ENCODE peak calls at places on chromosomes 4 and X, in eight cellular contexts. One of them, this sample, is unnamed.

GRCh38 chr4:121057466-121057911 is 14.8 kb downstream of the NDNF start:
- DNase-seq in activated CD4-positive, alpha-beta T cell treated with anti-CD3 and anti-CD28 coated beads, Interleukin-2, amount 50 U/mL, for 48 hours: no peak
- DNase-seq in posterior cingulate gyrus: no peak
- DNase-seq in RKO: no peak
- DNase-seq in mammary epithelial cell: no peak
- DNase-seq in dermis blood vessel endothelial cell: no peak
- DNase-seq in lung: no peak
- DNase-seq in heart right ventricle: peak; percentile 43
- DNase-seq in this sample: no peak

GRCh38 chrX:116317409-116317808 is 119.0 kb upstream of the SLC6A14 start:
- DNase-seq in activated CD4-positive, alpha-beta T cell treated with anti-CD3 and anti-CD28 coated beads, Interleukin-2, amount 50 U/mL, for 48 hours: no peak
- DNase-seq in posterior cingulate gyrus: no peak
- DNase-seq in RKO: no peak
- DNase-seq in mammary epithelial cell: peak; percentile 3
- DNase-seq in dermis blood vessel endothelial cell: no peak
- DNase-seq in lung: peak; percentile 56
- DNase-seq in heart right ventricle: peak; percentile 4
- DNase-seq in this sample: peak; percentile 1

GRCh38 chrX:111168314-111168713 is 72.3 kb downstream of the PAK3 start:
- DNase-seq in activated CD4-positive, alpha-beta T cell treated with anti-CD3 and anti-CD28 coated beads, Interleukin-2, amount 50 U/mL, for 48 hours: no peak
- DNase-seq in posterior cingulate gyrus: no peak
- DNase-seq in RKO: peak; percentile 57
- DNase-seq in mammary epithelial cell: peak; percentile 12
- DNase-seq in dermis blood vessel endothelial cell: no peak
- DNase-seq in lung: no peak
- DNase-seq in heart right ventricle: no peak
- DNase-seq in this sample: peak; percentile 9

GRCh38 chr4:6891436-6892170 is 18.0 kb upstream of the TBC1D14 start:
- DNase-seq in activated CD4-positive, alpha-beta T cell treated with anti-CD3 and anti-CD28 coated beads, Interleukin-2, amount 50 U/mL, for 48 hours: no peak
- DNase-seq in posterior cingulate gyrus: no peak
- DNase-seq in RKO: no peak
- DNase-seq in mammary epithelial cell: no peak
- DNase-seq in dermis blood vessel endothelial cell: no peak
- DNase-seq in lung: no peak
- DNase-seq in heart right ventricle: no peak
- DNase-seq in this sample: no peak

GRCh38 chr4:78149737-78150136 is 92.6 kb downstream of the FRAS1 start:
- DNase-seq in activated CD4-positive, alpha-beta T cell treated with anti-CD3 and anti-CD28 coated beads, Interleukin-2, amount 50 U/mL, for 48 hours: no peak
- DNase-seq in posterior cingulate gyrus: no peak
- DNase-seq in RKO: no peak
- DNase-seq in mammary epithelial cell: no peak
- DNase-seq in dermis blood vessel endothelial cell: no peak
- DNase-seq in lung: no peak
- DNase-seq in heart right ventricle: no peak
- DNase-seq in this sample: no peak

GRCh38 chr4:129545599-129546278 is 449.8 kb downstream of the C4orf33 start:
- DNase-seq in activated CD4-positive, alpha-beta T cell treated with anti-CD3 and anti-CD28 coated beads, Interleukin-2, amount 50 U/mL, for 48 hours: no peak
- DNase-seq in posterior cingulate gyrus: no peak
- DNase-seq in RKO: no peak
- DNase-seq in mammary epithelial cell: peak; percentile 29
- DNase-seq in dermis blood vessel endothelial cell: peak; percentile 99
- DNase-seq in lung: peak; percentile 72
- DNase-seq in heart right ventricle: peak; percentile 83
- DNase-seq in this sample: peak; percentile 12

GRCh38 chr4:185265942-185266341 is 56.5 kb downstream of the SNX25 start:
- DNase-seq in activated CD4-positive, alpha-beta T cell treated with anti-CD3 and anti-CD28 coated beads, Interleukin-2, amount 50 U/mL, for 48 hours: no peak
- DNase-seq in posterior cingulate gyrus: no peak
- DNase-seq in RKO: no peak
- DNase-seq in mammary epithelial cell: peak; percentile 35
- DNase-seq in dermis blood vessel endothelial cell: no peak
- DNase-seq in lung: no peak
- DNase-seq in heart right ventricle: no peak
- DNase-seq in this sample: no peak

GRCh38 chrX:43481601-43482000 is 174.5 kb upstream of the MAOA start:
- DNase-seq in activated CD4-positive, alpha-beta T cell treated with anti-CD3 and anti-CD28 coated beads, Interleukin-2, amount 50 U/mL, for 48 hours: no peak
- DNase-seq in posterior cingulate gyrus: no peak
- DNase-seq in RKO: no peak
- DNase-seq in mammary epithelial cell: no peak
- DNase-seq in dermis blood vessel endothelial cell: no peak
- DNase-seq in lung: no peak
- DNase-seq in heart right ventricle: no peak
- DNase-seq in this sample: no peak

GRCh38 chr4:37976513-37976912 is 16.3 kb downstream of the PTTG2 start:
- DNase-seq in activated CD4-positive, alpha-beta T cell treated with anti-CD3 and anti-CD28 coated beads, Interleukin-2, amount 50 U/mL, for 48 hours: no peak
- DNase-seq in posterior cingulate gyrus: no peak
- DNase-seq in RKO: no peak
- DNase-seq in mammary epithelial cell: peak; percentile 27
- DNase-seq in dermis blood vessel endothelial cell: peak; percentile 7
- DNase-seq in lung: no peak
- DNase-seq in heart right ventricle: no peak
- DNase-seq in this sample: no peak

GRCh38 chrX:9144643-9145290 is 110.8 kb upstream of the FAM9B start:
- DNase-seq in activated CD4-positive, alpha-beta T cell treated with anti-CD3 and anti-CD28 coated beads, Interleukin-2, amount 50 U/mL, for 48 hours: no peak
- DNase-seq in posterior cingulate gyrus: no peak
- DNase-seq in RKO: no peak
- DNase-seq in mammary epithelial cell: no peak
- DNase-seq in dermis blood vessel endothelial cell: no peak
- DNase-seq in lung: no peak
- DNase-seq in heart right ventricle: no peak
- DNase-seq in this sample: no peak

GRCh38 chr4:88352062-88352461 is 26.6 kb upstream of the HERC6 start:
- DNase-seq in activated CD4-positive, alpha-beta T cell treated with anti-CD3 and anti-CD28 coated beads, Interleukin-2, amount 50 U/mL, for 48 hours: no peak
- DNase-seq in posterior cingulate gyrus: no peak
- DNase-seq in RKO: no peak
- DNase-seq in mammary epithelial cell: peak; percentile 48
- DNase-seq in dermis blood vessel endothelial cell: no peak
- DNase-seq in lung: no peak
- DNase-seq in heart right ventricle: no peak
- DNase-seq in this sample: no peak

GRCh38 chr4:48109413-48110263 is 24.4 kb downstream of the TXK start:
- DNase-seq in activated CD4-positive, alpha-beta T cell treated with anti-CD3 and anti-CD28 coated beads, Interleukin-2, amount 50 U/mL, for 48 hours: no peak
- DNase-seq in posterior cingulate gyrus: no peak
- DNase-seq in RKO: peak; percentile 57
- DNase-seq in mammary epithelial cell: peak; percentile 54
- DNase-seq in dermis blood vessel endothelial cell: peak; percentile 69
- DNase-seq in lung: no peak
- DNase-seq in heart right ventricle: no peak
- DNase-seq in this sample: peak; percentile 25

GRCh38 chr4:168183717-168184571 is 91.6 kb downstream of the ANXA10 start:
- DNase-seq in activated CD4-positive, alpha-beta T cell treated with anti-CD3 and anti-CD28 coated beads, Interleukin-2, amount 50 U/mL, for 48 hours: no peak
- DNase-seq in posterior cingulate gyrus: no peak
- DNase-seq in RKO: peak; percentile 61
- DNase-seq in mammary epithelial cell: peak; percentile 23
- DNase-seq in dermis blood vessel endothelial cell: peak; percentile 69
- DNase-seq in lung: no peak
- DNase-seq in heart right ventricle: no peak
- DNase-seq in this sample: peak; percentile 5

GRCh38 chrX:101659601-101660063 is at the start of gene ARMCX2:
- DNase-seq in activated CD4-positive, alpha-beta T cell treated with anti-CD3 and anti-CD28 coated beads, Interleukin-2, amount 50 U/mL, for 48 hours: no peak
- DNase-seq in posterior cingulate gyrus: peak; percentile 70
- DNase-seq in RKO: no peak
- DNase-seq in mammary epithelial cell: no peak
- DNase-seq in dermis blood vessel endothelial cell: peak; percentile 57
- DNase-seq in lung: peak; percentile 38
- DNase-seq in heart right ventricle: peak; percentile 57
- DNase-seq in this sample: peak; percentile 81

GRCh38 chrX:13047752-13048151 is 3.3 kb upstream of the FAM9C start:
- DNase-seq in activated CD4-positive, alpha-beta T cell treated with anti-CD3 and anti-CD28 coated beads, Interleukin-2, amount 50 U/mL, for 48 hours: no peak
- DNase-seq in posterior cingulate gyrus: no peak
- DNase-seq in RKO: no peak
- DNase-seq in mammary epithelial cell: no peak
- DNase-seq in dermis blood vessel endothelial cell: no peak
- DNase-seq in lung: no peak
- DNase-seq in heart right ventricle: no peak
- DNase-seq in this sample: no peak

GRCh38 chr4:80538276-80538926 is 202.9 kb downstream of the CFAP299 start:
- DNase-seq in activated CD4-positive, alpha-beta T cell treated with anti-CD3 and anti-CD28 coated beads, Interleukin-2, amount 50 U/mL, for 48 hours: no peak
- DNase-seq in posterior cingulate gyrus: no peak
- DNase-seq in RKO: peak; percentile 76
- DNase-seq in mammary epithelial cell: peak; percentile 67
- DNase-seq in dermis blood vessel endothelial cell: no peak
- DNase-seq in lung: no peak
- DNase-seq in heart right ventricle: no peak
- DNase-seq in this sample: no peak

GRCh38 chrX:96361844-96362243 is 322.8 kb upstream of the DIAPH2 start:
- DNase-seq in activated CD4-positive, alpha-beta T cell treated with anti-CD3 and anti-CD28 coated beads, Interleukin-2, amount 50 U/mL, for 48 hours: no peak
- DNase-seq in posterior cingulate gyrus: no peak
- DNase-seq in RKO: no peak
- DNase-seq in mammary epithelial cell: peak; percentile 69
- DNase-seq in dermis blood vessel endothelial cell: no peak
- DNase-seq in lung: no peak
- DNase-seq in heart right ventricle: no peak
- DNase-seq in this sample: no peak

GRCh38 chr4:65665951-65666523 is 4.3 kb downstream of the EPHA5 start:
- DNase-seq in activated CD4-positive, alpha-beta T cell treated with anti-CD3 and anti-CD28 coated beads, Interleukin-2, amount 50 U/mL, for 48 hours: no peak
- DNase-seq in posterior cingulate gyrus: no peak
- DNase-seq in RKO: peak; percentile 58
- DNase-seq in mammary epithelial cell: no peak
- DNase-seq in dermis blood vessel endothelial cell: no peak
- DNase-seq in lung: no peak
- DNase-seq in heart right ventricle: no peak
- DNase-seq in this sample: peak; percentile 77

This sample was measured in NCI-H345.